ENCODE peak calls at places on chromosomes 7 and 10, in four cellular contexts. B is NCI-H1092 treated with DMSO at 0.1 percent for 48 hours, O is A549, I is Ammon's horn. H is an unnamed sample.

GRCh38 chr7:26584964-26585650 is 279.3 kb downstream of the SKAP2 start:
- DNase-seq in B (peak), O (no peak), I (no peak), H (no peak)

GRCh38 chr7:24024689-24025088 is 259.3 kb upstream of the NPY start:
- DNase-seq in B (no peak), O (no peak), I (peak), H (no peak)

GRCh38 chr10:103265712-103266329 is 11.1 kb upstream of the INA start:
- DNase-seq in B (no peak), O (peak), I (no peak), H (no peak)

GRCh38 chr7:18666107-18666728 is 170.7 kb downstream of the HDAC9 start:
- DNase-seq in B (peak), O (peak), I (peak), H (peak)

GRCh38 chr10:130136214-130137076 is at the start of gene GLRX3:
- DNase-seq in B (peak), O (peak), I (peak), H (peak)

GRCh38 chr10:73991846-73992245 is 6.1 kb upstream of the VCL start:
- DNase-seq in B (no peak), O (no peak), I (no peak), H (no peak)

GRCh38 chr7:50307368-50308012 is 3.0 kb downstream of the IKZF1 start:
- DNase-seq in B (no peak), O (no peak), I (no peak), H (no peak)

GRCh38 chr10:5841965-5842364 is 28.7 kb upstream of the GDI2 start:
- DNase-seq in B (no peak), O (no peak), I (no peak), H (no peak)

GRCh38 chr7:63925262-63925625 is 73.4 kb upstream of the ZNF722 start:
- DNase-seq in B (no peak), O (no peak), I (no peak), H (peak)

H was measured in putamen.